ENCODE peak calls at places on chromosomes 1 and 21, in ten cellular contexts. C is Calu3; E is CD4-positive, alpha-beta memory T cell; H is MV-4-11; D is AG09319; N is stimulated activated CD4-positive, alpha-beta T cell treated with anti-CD3 and anti-CD28 coated beads, Interleukin-1b, Interleukin-23, amount 100 ng/mL, for 24 hours; R is lung microvascular endothelial cell; J is activated T-helper 1 cell treated with anti-CD3 and anti-CD28 coated beads, Interleukin-12 subunit alpha, Interleukin-12 subunit beta, Interleukin-2, Interleukin-4 antibody, amounts not matched to agents 30 ng/mL and 10 ng/mL and 1 ng/mL, durations not matched to agents 14 hours and 24 hours and 36 hours; L is activated CD8-positive, alpha-beta memory T cell treated with anti-CD3 and anti-CD28 coated beads, Interleukin-2, amount 10 ng/mL, durations not matched to agents 7 days and 5 days; Y is GM06990. W is an unnamed sample.

GRCh38 chr1:238960071-238960470 is 426.3 kb upstream of the CHRM3 start:
- DNase-seq in C (no peak), E (no peak), H (no peak), D (no peak), N (no peak), R (no peak), J (no peak), L (no peak), Y (no peak), W (peak; percentile 100)

GRCh38 chr1:40416709-40417108 is 33.6 kb upstream of the ZFP69B start:
- DNase-seq in C (no peak), E (no peak), H (no peak), D (no peak), N (no peak), R (no peak), J (no peak), L (no peak), Y (no peak), W (no peak)

GRCh38 chr1:61230523-61230922 is 148.2 kb downstream of the NFIA start:
- DNase-seq in C (no peak), E (no peak), H (no peak), D (no peak), N (no peak), R (no peak), J (no peak), L (no peak), Y (no peak), W (no peak)

GRCh38 chr1:88228153-88228552 is 455.9 kb upstream of the PKN2 start:
- DNase-seq in C (no peak), E (no peak), H (no peak), D (no peak), N (no peak), R (no peak), J (no peak), L (no peak), Y (no peak), W (no peak)

GRCh38 chr1:49185455-49185980 is 408.8 kb upstream of the BEND5 start:
- DNase-seq in C (no peak), E (no peak), H (no peak), D (no peak), N (no peak), R (no peak), J (no peak), L (no peak), Y (no peak), W (no peak)

GRCh38 chr1:89407355-89407754 is 43.5 kb downstream of the GBP6 start:
- DNase-seq in C (no peak), E (peak; percentile 1), H (peak; percentile 55), D (no peak), N (no peak), R (peak; percentile 17), J (no peak), L (no peak), Y (no peak), W (peak; percentile 38)

GRCh38 chr1:221620437-221621384 is 121.2 kb downstream of the DUSP10 start:
- DNase-seq in C (peak; percentile 11), E (no peak), H (no peak), D (no peak), N (no peak), R (no peak), J (no peak), L (no peak), Y (no peak), W (peak; percentile 93)

GRCh38 chr1:47235280-47235679 is 3.3 kb upstream of the TAL1 start:
- DNase-seq in C (no peak), E (no peak), H (no peak), D (no peak), N (no peak), R (peak; percentile 75), J (no peak), L (no peak), Y (no peak), W (no peak)

GRCh38 chr1:85734961-85735360 is 26.7 kb upstream of the ZNHIT6 start:
- DNase-seq in C (peak; percentile 5), E (no peak), H (no peak), D (no peak), N (no peak), R (no peak), J (no peak), L (no peak), Y (no peak), W (no peak)

GRCh38 chr1:19468397-19468956 is 16.9 kb downstream of the CAPZB start:
- DNase-seq in C (peak; percentile 68), E (peak; percentile 72), H (peak; percentile 54), D (no peak), N (peak; percentile 48), R (peak; percentile 54), J (peak; percentile 48), L (peak; percentile 84), Y (no peak), W (no peak)

GRCh38 chr21:37711294-37711844 is 204.9 kb downstream of the KCNJ6 start:
- DNase-seq in C (no peak), E (no peak), H (no peak), D (no peak), N (no peak), R (no peak), J (no peak), L (no peak), Y (no peak), W (no peak)

GRCh38 chr1:38997034-38997900 is 6.2 kb downstream of the AKIRIN1 start:
- DNase-seq in C (no peak), E (peak; percentile 63), H (no peak), D (no peak), N (no peak), R (no peak), J (no peak), L (no peak), Y (no peak), W (no peak)

GRCh38 chr1:202575906-202576653 is 134.2 kb downstream of the SYT2 start:
- DNase-seq in C (no peak), E (no peak), H (no peak), D (no peak), N (no peak), R (peak; percentile 57), J (no peak), L (no peak), Y (no peak), W (peak; percentile 27)

GRCh38 chr1:101187287-101187686 is 49.5 kb upstream of the S1PR1 start:
- DNase-seq in C (no peak), E (no peak), H (peak; percentile 24), D (no peak), N (no peak), R (peak; percentile 67), J (no peak), L (no peak), Y (no peak), W (no peak)

GRCh38 chr1:39653546-39654031 is 14.1 kb upstream of the HEYL start:
- DNase-seq in C (peak; percentile 70), E (peak; percentile 74), H (peak; percentile 68), D (peak; percentile 50), N (peak; percentile 60), R (peak; percentile 78), J (peak; percentile 67), L (peak; percentile 85), Y (peak; percentile 42), W (peak; percentile 82)

GRCh38 chr21:16954787-16955186 is 558.1 kb upstream of the CXADR start:
- DNase-seq in C (no peak), E (no peak), H (no peak), D (no peak), N (no peak), R (no peak), J (no peak), L (no peak), Y (no peak), W (no peak)

GRCh38 chr1:19738106-19738505 is 61.6 kb downstream of the TMCO4 start:
- DNase-seq in C (no peak), E (no peak), H (no peak), D (no peak), N (no peak), R (no peak), J (no peak), L (no peak), Y (no peak), W (no peak)

GRCh38 chr1:88595355-88595754 is 88.7 kb upstream of the PKN2 start:
- DNase-seq in C (no peak), E (peak; percentile 31), H (peak; percentile 75), D (peak; percentile 8), N (no peak), R (peak; percentile 55), J (no peak), L (no peak), Y (no peak), W (no peak)

GRCh38 chr1:67648582-67649326 is 36.2 kb upstream of the GADD45A start:
- DNase-seq in C (no peak), E (no peak), H (no peak), D (no peak), N (no peak), R (no peak), J (no peak), L (no peak), Y (no peak), W (no peak)

GRCh38 chr1:243756529-243756928 is 93.5 kb downstream of the AKT3 start:
- DNase-seq in C (no peak), E (no peak), H (no peak), D (no peak), N (no peak), R (no peak), J (no peak), L (no peak), Y (no peak), W (no peak)

GRCh38 chr1:226046240-226046639 is 16.3 kb upstream of the H3-3A start:
- DNase-seq in C (peak; percentile 50), E (no peak), H (peak; percentile 28), D (no peak), N (no peak), R (peak; percentile 60), J (no peak), L (no peak), Y (no peak), W (peak; percentile 64)

GRCh38 chr1:212979340-212980122 is 29.2 kb downstream of the VASH2 start:
- DNase-seq in C (no peak), E (peak; percentile 17), H (no peak), D (no peak), N (no peak), R (no peak), J (no peak), L (peak; percentile 58), Y (peak; percentile 78), W (no peak)

GRCh38 chr21:43959231-43960041 is 52.7 kb upstream of the TRAPPC10 start:
- DNase-seq in C (no peak), E (no peak), H (no peak), D (no peak), N (no peak), R (no peak), J (no peak), L (no peak), Y (no peak), W (no peak)

GRCh38 chr21:46160563-46161179 is 5.3 kb upstream of the FTCD start:
- DNase-seq in C (no peak), E (peak; percentile 26), H (no peak), D (no peak), N (no peak), R (no peak), J (no peak), L (peak; percentile 41), Y (peak; percentile 13), W (no peak)

GRCh38 chr1:151968058-151968457 is 25.6 kb downstream of the S100A10 start:
- DNase-seq in C (peak; percentile 78), E (peak; percentile 75), H (peak; percentile 56), D (no peak), N (no peak), R (peak; percentile 52), J (peak; percentile 45), L (peak; percentile 75), Y (no peak), W (peak; percentile 86)

GRCh38 chr1:154607084-154607747 is 770 bp downstream of the ADAR start:
- DNase-seq in C (peak; percentile 36), E (peak; percentile 11), H (peak; percentile 34), D (no peak), N (no peak), R (peak; percentile 57), J (peak; percentile 13), L (peak; percentile 55), Y (peak; percentile 53), W (peak; percentile 42)

GRCh38 chr1:32470991-32471694 is 6.3 kb downstream of the ZBTB8B start:
- DNase-seq in C (no peak), E (no peak), H (no peak), D (no peak), N (no peak), R (no peak), J (no peak), L (no peak), Y (peak; percentile 13), W (no peak)

GRCh38 chr1:34885405-34886247 is 26.1 kb upstream of the SMIM12 start:
- DNase-seq in C (peak; percentile 80), E (peak; percentile 26), H (no peak), D (no peak), N (peak; percentile 55), R (peak; percentile 22), J (peak; percentile 41), L (peak; percentile 65), Y (no peak), W (no peak)